ENCODE peak calls at places on chromosomes 7 and 10, in seven cellular contexts. K is fibroblast of mammary gland; P is left ventricle myocardium inferior; R is CD8-positive, alpha-beta memory T cell; S is epithelial cell of esophagus; Y is A549; X is cardiac muscle cell. E is an unnamed sample.

GRCh38 chr7:47991741-47992311 is 12.4 kb upstream of the HUS1 start:
- DNase-seq in K (peak), P (peak), R (peak), S (peak), Y (peak), X (peak), E (peak)

GRCh38 chr10:103890194-103890658 is 27.8 kb downstream of the STN1 start:
- DNase-seq in K (peak), P (peak), R (no peak), S (peak), Y (peak), X (no peak), E (no peak)

GRCh38 chr7:1529383-1530116 is 952 bp upstream of the MAFK start:
- DNase-seq in K (no peak), P (no peak), R (no peak), S (no peak), Y (no peak), X (no peak), E (no peak)

GRCh38 chr7:158808126-158808525 is 21.2 kb downstream of the ESYT2 start:
- DNase-seq in K (no peak), P (no peak), R (no peak), S (no peak), Y (no peak), X (no peak), E (no peak)

GRCh38 chr10:615583-616152 is 73.8 kb downstream of the DIP2C start:
- DNase-seq in K (peak), P (no peak), R (no peak), S (peak), Y (no peak), X (no peak), E (no peak)

GRCh38 chr10:22700489-22700888 is 13.9 kb downstream of the PIP4K2A start:
- DNase-seq in K (no peak), P (no peak), R (no peak), S (no peak), Y (no peak), X (no peak), E (no peak)

GRCh38 chr10:63700209-63700934 is 179.2 kb downstream of the REEP3 start:
- DNase-seq in K (peak), P (no peak), R (no peak), S (peak), Y (peak), X (no peak), E (no peak)

GRCh38 chr10:5293691-5294550 is 70.8 kb upstream of the UCN3 start:
- DNase-seq in K (peak), P (peak), R (peak), S (peak), Y (peak), X (peak), E (no peak)

GRCh38 chr10:95544783-95545500 is 16.2 kb downstream of the SORBS1 start:
- DNase-seq in K (no peak), P (no peak), R (no peak), S (no peak), Y (no peak), X (no peak), E (no peak)

GRCh38 chr7:32643194-32643593 is 147.9 kb downstream of the AVL9 start:
- DNase-seq in K (no peak), P (no peak), R (no peak), S (no peak), Y (no peak), X (no peak), E (no peak)

GRCh38 chr10:125521721-125522680 is 161.0 kb downstream of the TEX36 start:
- DNase-seq in K (no peak), P (no peak), R (no peak), S (no peak), Y (peak), X (no peak), E (no peak)

GRCh38 chr7:32937344-32938174 is 19.7 kb upstream of the FKBP9 start:
- DNase-seq in K (peak), P (peak), R (no peak), S (no peak), Y (no peak), X (peak), E (no peak)

GRCh38 chr10:126196225-126196624 is 192.1 kb downstream of the ADAM12 start:
- DNase-seq in K (no peak), P (no peak), R (no peak), S (no peak), Y (no peak), X (no peak), E (no peak)

GRCh38 chr10:16470747-16471146 is 33.9 kb downstream of the PTER start:
- DNase-seq in K (no peak), P (no peak), R (no peak), S (no peak), Y (no peak), X (no peak), E (no peak)

GRCh38 chr10:103566536-103566935 is 73.0 kb downstream of the NEURL1 start:
- DNase-seq in K (no peak), P (no peak), R (no peak), S (peak), Y (no peak), X (no peak), E (no peak)

GRCh38 chr7:24069751-24070150 is 214.2 kb upstream of the NPY start:
- DNase-seq in K (no peak), P (no peak), R (no peak), S (no peak), Y (no peak), X (no peak), E (no peak)

GRCh38 chr10:20891338-20891714 is 5.8 kb downstream of the NEBL start:
- DNase-seq in K (peak), P (no peak), R (no peak), S (peak), Y (no peak), X (no peak), E (no peak)

GRCh38 chr10:100997364-100998182 is 2.0 kb upstream of the LZTS2 start:
- DNase-seq in K (peak), P (peak), R (peak), S (peak), Y (peak), X (peak), E (no peak)

GRCh38 chr10:3652886-3653285 is 132.1 kb downstream of the KLF6 start:
- DNase-seq in K (peak), P (no peak), R (no peak), S (no peak), Y (no peak), X (no peak), E (no peak)

GRCh38 chr10:82402901-82403300 is 527.9 kb downstream of the NRG3 start:
- DNase-seq in K (no peak), P (no peak), R (no peak), S (no peak), Y (no peak), X (no peak), E (no peak)

GRCh38 chr10:127945335-127945734 is 38.4 kb downstream of the PTPRE start:
- DNase-seq in K (peak), P (no peak), R (no peak), S (peak), Y (no peak), X (no peak), E (no peak)

GRCh38 chr7:20395094-20395493 is 64.4 kb downstream of the ITGB8 start:
- DNase-seq in K (peak), P (no peak), R (no peak), S (peak), Y (no peak), X (no peak), E (no peak)

GRCh38 chr7:13656330-13656729 is 333.1 kb downstream of the ETV1 start:
- DNase-seq in K (no peak), P (no peak), R (no peak), S (no peak), Y (no peak), X (no peak), E (no peak)

GRCh38 chr7:158606111-158606510 is 18.5 kb upstream of the PTPRN2 start:
- DNase-seq in K (no peak), P (no peak), R (no peak), S (no peak), Y (no peak), X (no peak), E (no peak)

GRCh38 chr10:70651661-70652060 is 20.6 kb upstream of the ADAMTS14 start:
- DNase-seq in K (peak), P (no peak), R (no peak), S (peak), Y (no peak), X (no peak), E (no peak)

GRCh38 chr7:125683156-125683555 is 753.5 kb upstream of the POT1 start:
- DNase-seq in K (no peak), P (no peak), R (no peak), S (no peak), Y (no peak), X (no peak), E (no peak)

GRCh38 chr10:4825868-4826787 is at the start of gene AKR1E2:
- DNase-seq in K (peak), P (peak), R (peak), S (peak), Y (peak), X (peak), E (peak)

GRCh38 chr10:13717936-13718772 is 131.4 kb downstream of the PRPF18 start:
- DNase-seq in K (peak), P (peak), R (peak), S (peak), Y (no peak), X (no peak), E (no peak)

GRCh38 chr7:155226261-155227003 is 71.2 kb upstream of the INSIG1 start:
- DNase-seq in K (no peak), P (no peak), R (no peak), S (no peak), Y (no peak), X (no peak), E (no peak)

GRCh38 chr7:130943336-130943901 is 209.4 kb upstream of the KLF14 start:
- DNase-seq in K (peak), P (no peak), R (peak), S (peak), Y (peak), X (no peak), E (no peak)

GRCh38 chr10:122123186-122123585 is 134.2 kb downstream of the TACC2 start:
- DNase-seq in K (no peak), P (no peak), R (no peak), S (no peak), Y (no peak), X (no peak), E (no peak)

GRCh38 chr10:59711871-59712491 is 2.3 kb upstream of the SLC16A9 start:
- DNase-seq in K (no peak), P (no peak), R (no peak), S (no peak), Y (no peak), X (no peak), E (no peak)

GRCh38 chr7:66303454-66304160 is 98.5 kb downstream of the TPST1 start:
- DNase-seq in K (no peak), P (no peak), R (no peak), S (peak), Y (no peak), X (no peak), E (no peak)

GRCh38 chr10:119817991-119818888 is 54.4 kb downstream of the MCMBP start:
- DNase-seq in K (peak), P (peak), R (no peak), S (peak), Y (no peak), X (peak), E (no peak)

GRCh38 chr10:132227851-132228390 is 41.2 kb downstream of the DPYSL4 start:
- DNase-seq in K (no peak), P (no peak), R (no peak), S (no peak), Y (no peak), X (no peak), E (no peak)

GRCh38 chr7:135979674-135980660 is 2.8 kb upstream of the MTPN start:
- DNase-seq in K (peak), P (no peak), R (no peak), S (peak), Y (no peak), X (no peak), E (no peak)

GRCh38 chr10:90890347-90890746 is 18.6 kb downstream of the RPP30 start:
- DNase-seq in K (peak), P (no peak), R (no peak), S (no peak), Y (no peak), X (no peak), E (no peak)

GRCh38 chr7:130962109-130962508 is 228.1 kb upstream of the KLF14 start:
- DNase-seq in K (no peak), P (no peak), R (no peak), S (no peak), Y (no peak), X (no peak), E (no peak)

GRCh38 chr7:100147278-100147677 is 1.4 kb upstream of the LAMTOR4 start:
- DNase-seq in K (no peak), P (no peak), R (no peak), S (no peak), Y (no peak), X (no peak), E (no peak)

GRCh38 chr10:35005868-35006267 is 84.3 kb downstream of the CUL2 start:
- DNase-seq in K (peak), P (no peak), R (no peak), S (peak), Y (peak), X (no peak), E (no peak)
- H3K4me3 ChIP-seq in K (no peak), P (no peak), R (no peak), S (no peak), Y (no peak), X (no peak), E (no peak)

GRCh38 chr7:22855049-22855392 is 32.4 kb upstream of the TOMM7 start:
- DNase-seq in K (no peak), P (no peak), R (no peak), S (no peak), Y (peak), X (no peak), E (no peak)

GRCh38 chr7:22858640-22859561 is 36.3 kb upstream of the TOMM7 start:
- DNase-seq in K (peak), P (no peak), R (no peak), S (peak), Y (peak), X (no peak), E (no peak)

GRCh38 chr7:22854158-22855048 is 31.8 kb upstream of the TOMM7 start:
- DNase-seq in K (peak), P (peak), R (peak), S (peak), Y (peak), X (peak), E (peak)

GRCh38 chr7:22858274-22858639 is 35.6 kb upstream of the TOMM7 start:
- DNase-seq in K (no peak), P (no peak), R (no peak), S (no peak), Y (no peak), X (no peak), E (no peak)

DNA sequence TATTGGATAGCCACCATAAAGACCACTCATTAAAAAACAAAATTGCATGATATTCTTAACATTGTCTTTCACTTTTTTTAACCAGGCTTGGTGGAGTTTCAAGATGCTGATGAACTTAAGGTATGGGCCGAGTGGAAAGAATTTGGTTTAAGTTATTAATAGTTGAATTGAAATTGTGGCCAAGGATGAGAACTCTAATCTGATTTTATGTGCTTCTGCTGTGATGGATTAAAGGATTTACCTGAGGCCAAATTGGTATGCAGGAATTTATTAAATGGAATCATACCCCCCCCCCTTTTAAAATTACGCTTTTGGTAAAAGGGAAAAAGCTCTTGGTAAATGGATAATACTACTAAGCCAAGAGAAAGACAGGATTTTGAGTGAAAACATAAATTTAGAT is 33.8 kb upstream of the TOMM7 start:
- DNase-seq in K (no peak), P (no peak), R (no peak), S (no peak), Y (no peak), X (no peak), E (no peak)
- H3K4me3 ChIP-seq in K (peak), P (no peak), R (no peak), S (peak), Y (peak), X (no peak), E (no peak)

DNA sequence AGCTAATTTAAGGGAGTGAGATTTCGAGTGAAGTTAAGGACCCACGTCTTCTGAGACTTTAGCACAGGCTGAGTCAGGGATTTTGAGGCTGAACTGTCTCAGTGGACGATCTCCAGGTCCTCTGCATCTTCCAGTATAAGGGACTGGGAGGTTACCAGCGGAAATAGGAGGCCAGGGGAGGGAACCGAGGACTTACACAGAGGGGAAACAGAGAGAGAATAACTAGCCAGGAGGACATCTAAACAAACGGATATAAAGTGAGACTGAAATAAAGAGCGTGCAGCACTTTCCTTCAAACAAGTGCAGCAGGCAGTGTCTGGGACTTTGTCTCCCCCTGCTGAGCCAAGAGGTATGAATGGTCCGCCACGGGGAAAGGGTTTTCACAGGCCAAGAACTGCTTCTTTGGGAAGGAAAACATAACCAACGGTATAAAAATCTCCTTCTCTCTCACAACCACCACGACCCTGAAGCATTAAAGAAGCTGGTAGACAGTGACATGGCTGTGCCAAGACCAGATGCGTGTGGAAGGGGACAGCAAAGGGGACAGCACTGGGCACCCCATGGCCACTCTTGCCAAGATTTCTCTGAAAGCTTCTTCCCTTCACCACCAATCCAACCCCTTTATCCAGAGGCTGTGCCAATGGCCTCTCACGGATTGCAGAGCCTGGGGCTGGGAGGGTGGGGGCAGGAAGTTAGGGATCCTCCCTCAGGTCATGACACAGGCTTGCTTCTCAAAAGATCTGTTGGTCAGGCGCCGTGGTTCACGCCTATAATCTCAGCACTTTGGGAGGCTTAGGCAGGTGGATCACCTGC is 72.0 kb downstream of the SLC37A3 start:
- DNase-seq in K (peak), P (peak), R (peak), S (peak), Y (peak), X (peak), E (no peak)
- H3K4me3 ChIP-seq in K (no peak), P (peak), R (no peak), S (no peak), Y (no peak), X (no peak), E (peak)

DNA sequence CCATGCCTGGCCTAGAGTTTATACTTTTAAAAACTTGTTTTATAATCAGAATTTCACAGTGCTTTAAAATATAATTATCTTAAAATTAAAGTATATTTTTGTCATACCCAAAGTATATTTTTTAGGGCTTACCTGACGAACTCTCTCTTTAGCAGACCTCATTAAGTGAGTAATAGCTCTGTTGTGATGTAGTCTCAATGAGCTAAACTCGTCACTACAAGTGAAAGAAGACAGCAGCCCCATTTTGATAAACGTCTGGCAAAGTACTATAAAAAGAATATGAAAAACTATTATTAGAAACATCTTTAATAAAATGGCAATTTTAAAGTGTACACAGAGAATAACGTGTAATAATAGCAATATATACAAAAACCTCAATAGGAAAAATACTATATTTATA is 18.6 kb downstream of the ANKRD61 start:
- DNase-seq in K (no peak), P (no peak), R (no peak), S (no peak), Y (no peak), X (no peak), E (no peak)
- H3K4me3 ChIP-seq in K (no peak), P (no peak), R (no peak), S (no peak), Y (no peak), X (no peak), E (no peak)

DNA sequence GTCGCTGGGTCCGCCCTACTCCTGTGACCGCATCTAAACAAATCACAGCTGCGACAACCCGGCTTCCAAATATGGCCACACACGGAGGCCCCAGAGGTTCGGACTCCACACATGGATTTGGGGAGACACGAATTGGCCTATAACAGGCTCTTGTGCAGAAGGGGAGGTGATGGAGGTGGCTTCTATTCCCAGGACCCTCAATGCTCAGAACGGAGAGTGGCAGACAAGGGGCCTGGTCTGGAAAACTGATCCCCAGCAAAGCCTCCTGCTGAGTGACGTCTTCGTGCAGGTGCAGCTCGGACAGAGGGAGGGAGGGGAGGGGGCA is 90.2 kb downstream of the FOXL3 start:
- DNase-seq in K (no peak), P (no peak), R (no peak), S (no peak), Y (no peak), X (peak), E (no peak)
- H3K4me3 ChIP-seq in K (no peak), P (peak), R (no peak), S (no peak), Y (no peak), X (no peak), E (no peak)